ENCODE peak calls at places on chromosomes 12 and 14, in ten cellular contexts. One of them, this sample, is unnamed.

GRCh38 chr12:10251669-10252068 is 39.0 kb downstream of the GABARAPL1 start:
- DNase-seq in Daoy: no peak
- DNase-seq in activated T-cell treated with anti-CD3 and anti-CD28 coated beads, Interleukin-2, amount 50 U/mL, for 72 hours: no peak
- DNase-seq in naive thymus-derived CD8-positive, alpha-beta T cell: no peak
- DNase-seq in SHP77: no peak
- DNase-seq in lower lobe of right lung: no peak
- DNase-seq in T-helper 9 cell: no peak
- DNase-seq in left colon: no peak
- DNase-seq in uterus: no peak
- DNase-seq in GM06990: no peak
- DNase-seq in this sample: no peak

GRCh38 chr12:3607039-3607719 is 116.2 kb downstream of the PRMT8 start:
- DNase-seq in Daoy: no peak
- DNase-seq in activated T-cell treated with anti-CD3 and anti-CD28 coated beads, Interleukin-2, amount 50 U/mL, for 72 hours: no peak
- DNase-seq in naive thymus-derived CD8-positive, alpha-beta T cell: peak
- DNase-seq in SHP77: no peak
- DNase-seq in lower lobe of right lung: no peak
- DNase-seq in T-helper 9 cell: no peak
- DNase-seq in left colon: no peak
- DNase-seq in uterus: no peak
- DNase-seq in GM06990: no peak
- DNase-seq in this sample: no peak

GRCh38 chr12:88113871-88114270 is 28.0 kb downstream of the CEP290 start:
- DNase-seq in Daoy: peak
- DNase-seq in activated T-cell treated with anti-CD3 and anti-CD28 coated beads, Interleukin-2, amount 50 U/mL, for 72 hours: no peak
- DNase-seq in naive thymus-derived CD8-positive, alpha-beta T cell: no peak
- DNase-seq in SHP77: no peak
- DNase-seq in lower lobe of right lung: no peak
- DNase-seq in T-helper 9 cell: no peak
- DNase-seq in left colon: no peak
- DNase-seq in uterus: no peak
- DNase-seq in GM06990: no peak
- DNase-seq in this sample: no peak

GRCh38 chr12:15532364-15532977 is 210.2 kb downstream of the PTPRO start:
- DNase-seq in Daoy: peak
- DNase-seq in activated T-cell treated with anti-CD3 and anti-CD28 coated beads, Interleukin-2, amount 50 U/mL, for 72 hours: peak
- DNase-seq in naive thymus-derived CD8-positive, alpha-beta T cell: peak
- DNase-seq in SHP77: no peak
- DNase-seq in lower lobe of right lung: no peak
- DNase-seq in T-helper 9 cell: peak
- DNase-seq in left colon: no peak
- DNase-seq in uterus: no peak
- DNase-seq in GM06990: no peak
- DNase-seq in this sample: peak

GRCh38 chr12:5428332-5429221 is 3.3 kb upstream of the NTF3 start:
- DNase-seq in Daoy: peak
- DNase-seq in activated T-cell treated with anti-CD3 and anti-CD28 coated beads, Interleukin-2, amount 50 U/mL, for 72 hours: no peak
- DNase-seq in naive thymus-derived CD8-positive, alpha-beta T cell: no peak
- DNase-seq in SHP77: no peak
- DNase-seq in lower lobe of right lung: no peak
- DNase-seq in T-helper 9 cell: no peak
- DNase-seq in left colon: no peak
- DNase-seq in uterus: no peak
- DNase-seq in GM06990: no peak
- DNase-seq in this sample: no peak

GRCh38 chr14:48936881-48937280 is 649.3 kb downstream of the RPS29 start:
- DNase-seq in Daoy: no peak
- DNase-seq in activated T-cell treated with anti-CD3 and anti-CD28 coated beads, Interleukin-2, amount 50 U/mL, for 72 hours: no peak
- DNase-seq in naive thymus-derived CD8-positive, alpha-beta T cell: no peak
- DNase-seq in SHP77: no peak
- DNase-seq in lower lobe of right lung: no peak
- DNase-seq in T-helper 9 cell: no peak
- DNase-seq in left colon: no peak
- DNase-seq in uterus: no peak
- DNase-seq in GM06990: no peak
- DNase-seq in this sample: no peak

GRCh38 chr12:69653703-69654102 is 43.0 kb upstream of the LRRC10 start:
- DNase-seq in Daoy: no peak
- DNase-seq in activated T-cell treated with anti-CD3 and anti-CD28 coated beads, Interleukin-2, amount 50 U/mL, for 72 hours: no peak
- DNase-seq in naive thymus-derived CD8-positive, alpha-beta T cell: no peak
- DNase-seq in SHP77: no peak
- DNase-seq in lower lobe of right lung: no peak
- DNase-seq in T-helper 9 cell: no peak
- DNase-seq in left colon: no peak
- DNase-seq in uterus: no peak
- DNase-seq in GM06990: no peak
- DNase-seq in this sample: no peak

GRCh38 chr12:94718114-94718513 is 67.8 kb upstream of the TMCC3 start:
- DNase-seq in Daoy: peak
- DNase-seq in activated T-cell treated with anti-CD3 and anti-CD28 coated beads, Interleukin-2, amount 50 U/mL, for 72 hours: no peak
- DNase-seq in naive thymus-derived CD8-positive, alpha-beta T cell: no peak
- DNase-seq in SHP77: no peak
- DNase-seq in lower lobe of right lung: no peak
- DNase-seq in T-helper 9 cell: no peak
- DNase-seq in left colon: no peak
- DNase-seq in uterus: no peak
- DNase-seq in GM06990: no peak
- DNase-seq in this sample: no peak

GRCh38 chr14:70317969-70318634 is 41.4 kb downstream of the COX16 start:
- DNase-seq in Daoy: peak
- DNase-seq in activated T-cell treated with anti-CD3 and anti-CD28 coated beads, Interleukin-2, amount 50 U/mL, for 72 hours: peak
- DNase-seq in naive thymus-derived CD8-positive, alpha-beta T cell: no peak
- DNase-seq in SHP77: peak
- DNase-seq in lower lobe of right lung: no peak
- DNase-seq in T-helper 9 cell: no peak
- DNase-seq in left colon: peak
- DNase-seq in uterus: no peak
- DNase-seq in GM06990: no peak
- DNase-seq in this sample: peak

GRCh38 chr12:131674373-131674772 is 36.5 kb upstream of the SFSWAP start:
- DNase-seq in Daoy: peak
- DNase-seq in activated T-cell treated with anti-CD3 and anti-CD28 coated beads, Interleukin-2, amount 50 U/mL, for 72 hours: no peak
- DNase-seq in naive thymus-derived CD8-positive, alpha-beta T cell: no peak
- DNase-seq in SHP77: no peak
- DNase-seq in lower lobe of right lung: no peak
- DNase-seq in T-helper 9 cell: no peak
- DNase-seq in left colon: no peak
- DNase-seq in uterus: no peak
- DNase-seq in GM06990: no peak
- DNase-seq in this sample: no peak

GRCh38 chr12:57603758-57604453 is 718 bp upstream of the DTX3 start:
- DNase-seq in Daoy: peak
- DNase-seq in activated T-cell treated with anti-CD3 and anti-CD28 coated beads, Interleukin-2, amount 50 U/mL, for 72 hours: no peak
- DNase-seq in naive thymus-derived CD8-positive, alpha-beta T cell: no peak
- DNase-seq in SHP77: no peak
- DNase-seq in lower lobe of right lung: no peak
- DNase-seq in T-helper 9 cell: no peak
- DNase-seq in left colon: peak
- DNase-seq in uterus: peak
- DNase-seq in GM06990: no peak
- DNase-seq in this sample: no peak

GRCh38 chr14:93857081-93857480 is 68.8 kb upstream of the PRIMA1 start:
- DNase-seq in Daoy: no peak
- DNase-seq in activated T-cell treated with anti-CD3 and anti-CD28 coated beads, Interleukin-2, amount 50 U/mL, for 72 hours: no peak
- DNase-seq in naive thymus-derived CD8-positive, alpha-beta T cell: no peak
- DNase-seq in SHP77: no peak
- DNase-seq in lower lobe of right lung: no peak
- DNase-seq in T-helper 9 cell: no peak
- DNase-seq in left colon: no peak
- DNase-seq in uterus: no peak
- DNase-seq in GM06990: no peak
- DNase-seq in this sample: peak

GRCh38 chr12:124752437-124753229 is 111.0 kb downstream of the SCARB1 start:
- DNase-seq in Daoy: no peak
- DNase-seq in activated T-cell treated with anti-CD3 and anti-CD28 coated beads, Interleukin-2, amount 50 U/mL, for 72 hours: no peak
- DNase-seq in naive thymus-derived CD8-positive, alpha-beta T cell: no peak
- DNase-seq in SHP77: no peak
- DNase-seq in lower lobe of right lung: no peak
- DNase-seq in T-helper 9 cell: no peak
- DNase-seq in left colon: no peak
- DNase-seq in uterus: no peak
- DNase-seq in GM06990: no peak
- DNase-seq in this sample: peak

GRCh38 chr14:103541944-103542544 is 13.0 kb downstream of the TRMT61A start:
- DNase-seq in Daoy: no peak
- DNase-seq in activated T-cell treated with anti-CD3 and anti-CD28 coated beads, Interleukin-2, amount 50 U/mL, for 72 hours: no peak
- DNase-seq in naive thymus-derived CD8-positive, alpha-beta T cell: no peak
- DNase-seq in SHP77: no peak
- DNase-seq in lower lobe of right lung: peak
- DNase-seq in T-helper 9 cell: no peak
- DNase-seq in left colon: peak
- DNase-seq in uterus: no peak
- DNase-seq in GM06990: peak
- DNase-seq in this sample: no peak

GRCh38 chr14:97312910-97313309 is 515.7 kb downstream of the VRK1 start:
- DNase-seq in Daoy: no peak
- DNase-seq in activated T-cell treated with anti-CD3 and anti-CD28 coated beads, Interleukin-2, amount 50 U/mL, for 72 hours: no peak
- DNase-seq in naive thymus-derived CD8-positive, alpha-beta T cell: no peak
- DNase-seq in SHP77: no peak
- DNase-seq in lower lobe of right lung: no peak
- DNase-seq in T-helper 9 cell: no peak
- DNase-seq in left colon: no peak
- DNase-seq in uterus: no peak
- DNase-seq in GM06990: no peak
- DNase-seq in this sample: no peak

GRCh38 chr14:59389936-59390335 is 75.2 kb downstream of the GPR135 start:
- DNase-seq in Daoy: no peak
- DNase-seq in activated T-cell treated with anti-CD3 and anti-CD28 coated beads, Interleukin-2, amount 50 U/mL, for 72 hours: no peak
- DNase-seq in naive thymus-derived CD8-positive, alpha-beta T cell: no peak
- DNase-seq in SHP77: no peak
- DNase-seq in lower lobe of right lung: no peak
- DNase-seq in T-helper 9 cell: no peak
- DNase-seq in left colon: no peak
- DNase-seq in uterus: no peak
- DNase-seq in GM06990: no peak
- DNase-seq in this sample: no peak

GRCh38 chr12:51218607-51219161 is 822 bp upstream of the POU6F1 start:
- DNase-seq in Daoy: no peak
- DNase-seq in activated T-cell treated with anti-CD3 and anti-CD28 coated beads, Interleukin-2, amount 50 U/mL, for 72 hours: no peak
- DNase-seq in naive thymus-derived CD8-positive, alpha-beta T cell: no peak
- DNase-seq in SHP77: peak
- DNase-seq in lower lobe of right lung: peak
- DNase-seq in T-helper 9 cell: no peak
- DNase-seq in left colon: peak
- DNase-seq in uterus: peak
- DNase-seq in GM06990: no peak
- DNase-seq in this sample: peak

GRCh38 chr12:124636138-124636968 is 68.9 kb upstream of the NCOR2 start:
- DNase-seq in Daoy: peak
- DNase-seq in activated T-cell treated with anti-CD3 and anti-CD28 coated beads, Interleukin-2, amount 50 U/mL, for 72 hours: peak
- DNase-seq in naive thymus-derived CD8-positive, alpha-beta T cell: peak
- DNase-seq in SHP77: no peak
- DNase-seq in lower lobe of right lung: no peak
- DNase-seq in T-helper 9 cell: no peak
- DNase-seq in left colon: peak
- DNase-seq in uterus: peak
- DNase-seq in GM06990: no peak
- DNase-seq in this sample: peak

GRCh38 chr12:39297946-39298345 is 145.0 kb downstream of the KIF21A start:
- DNase-seq in Daoy: no peak
- DNase-seq in activated T-cell treated with anti-CD3 and anti-CD28 coated beads, Interleukin-2, amount 50 U/mL, for 72 hours: no peak
- DNase-seq in naive thymus-derived CD8-positive, alpha-beta T cell: no peak
- DNase-seq in SHP77: no peak
- DNase-seq in lower lobe of right lung: no peak
- DNase-seq in T-helper 9 cell: no peak
- DNase-seq in left colon: no peak
- DNase-seq in uterus: no peak
- DNase-seq in GM06990: no peak
- DNase-seq in this sample: no peak

GRCh38 chr12:132904718-132905328 is 17.4 kb upstream of the CHFR start:
- DNase-seq in Daoy: peak
- DNase-seq in activated T-cell treated with anti-CD3 and anti-CD28 coated beads, Interleukin-2, amount 50 U/mL, for 72 hours: peak
- DNase-seq in naive thymus-derived CD8-positive, alpha-beta T cell: peak
- DNase-seq in SHP77: no peak
- DNase-seq in lower lobe of right lung: peak
- DNase-seq in T-helper 9 cell: peak
- DNase-seq in left colon: peak
- DNase-seq in uterus: peak
- DNase-seq in GM06990: peak
- DNase-seq in this sample: no peak

GRCh38 chr12:126051611-126052107 is 986.4 kb downstream of the AACS start:
- DNase-seq in Daoy: peak
- DNase-seq in activated T-cell treated with anti-CD3 and anti-CD28 coated beads, Interleukin-2, amount 50 U/mL, for 72 hours: no peak
- DNase-seq in naive thymus-derived CD8-positive, alpha-beta T cell: no peak
- DNase-seq in SHP77: no peak
- DNase-seq in lower lobe of right lung: no peak
- DNase-seq in T-helper 9 cell: no peak
- DNase-seq in left colon: no peak
- DNase-seq in uterus: no peak
- DNase-seq in GM06990: no peak
- DNase-seq in this sample: no peak

GRCh38 chr14:98724734-98725133 is 547.3 kb downstream of the BCL11B start:
- DNase-seq in Daoy: no peak
- DNase-seq in activated T-cell treated with anti-CD3 and anti-CD28 coated beads, Interleukin-2, amount 50 U/mL, for 72 hours: no peak
- DNase-seq in naive thymus-derived CD8-positive, alpha-beta T cell: no peak
- DNase-seq in SHP77: no peak
- DNase-seq in lower lobe of right lung: no peak
- DNase-seq in T-helper 9 cell: no peak
- DNase-seq in left colon: no peak
- DNase-seq in uterus: no peak
- DNase-seq in GM06990: no peak
- DNase-seq in this sample: no peak

GRCh38 chr12:70660620-70661219 is 23.5 kb upstream of the PTPRB start:
- DNase-seq in Daoy: peak
- DNase-seq in activated T-cell treated with anti-CD3 and anti-CD28 coated beads, Interleukin-2, amount 50 U/mL, for 72 hours: no peak
- DNase-seq in naive thymus-derived CD8-positive, alpha-beta T cell: no peak
- DNase-seq in SHP77: no peak
- DNase-seq in lower lobe of right lung: no peak
- DNase-seq in T-helper 9 cell: no peak
- DNase-seq in left colon: no peak
- DNase-seq in uterus: no peak
- DNase-seq in GM06990: peak
- DNase-seq in this sample: no peak

GRCh38 chr12:120194534-120195395 is at the start of gene GCN1:
- DNase-seq in Daoy: peak
- DNase-seq in activated T-cell treated with anti-CD3 and anti-CD28 coated beads, Interleukin-2, amount 50 U/mL, for 72 hours: peak
- DNase-seq in naive thymus-derived CD8-positive, alpha-beta T cell: peak
- DNase-seq in SHP77: peak
- DNase-seq in lower lobe of right lung: peak
- DNase-seq in T-helper 9 cell: peak
- DNase-seq in left colon: peak
- DNase-seq in uterus: peak
- DNase-seq in GM06990: peak
- DNase-seq in this sample: no peak

GRCh38 chr14:31270196-31270772 is 62.7 kb upstream of the HECTD1 start:
- DNase-seq in Daoy: peak
- DNase-seq in activated T-cell treated with anti-CD3 and anti-CD28 coated beads, Interleukin-2, amount 50 U/mL, for 72 hours: peak
- DNase-seq in naive thymus-derived CD8-positive, alpha-beta T cell: no peak
- DNase-seq in SHP77: peak
- DNase-seq in lower lobe of right lung: peak
- DNase-seq in T-helper 9 cell: no peak
- DNase-seq in left colon: no peak
- DNase-seq in uterus: no peak
- DNase-seq in GM06990: no peak
- DNase-seq in this sample: no peak

GRCh38 chr12:47303207-47303606 is 223.4 kb upstream of the AMIGO2 start:
- DNase-seq in Daoy: no peak
- DNase-seq in activated T-cell treated with anti-CD3 and anti-CD28 coated beads, Interleukin-2, amount 50 U/mL, for 72 hours: no peak
- DNase-seq in naive thymus-derived CD8-positive, alpha-beta T cell: no peak
- DNase-seq in SHP77: no peak
- DNase-seq in lower lobe of right lung: no peak
- DNase-seq in T-helper 9 cell: no peak
- DNase-seq in left colon: no peak
- DNase-seq in uterus: no peak
- DNase-seq in GM06990: no peak
- DNase-seq in this sample: no peak

GRCh38 chr14:22533057-22533704 is 55.8 kb downstream of the DAD1 start:
- DNase-seq in Daoy: no peak
- DNase-seq in activated T-cell treated with anti-CD3 and anti-CD28 coated beads, Interleukin-2, amount 50 U/mL, for 72 hours: no peak
- DNase-seq in naive thymus-derived CD8-positive, alpha-beta T cell: no peak
- DNase-seq in SHP77: no peak
- DNase-seq in lower lobe of right lung: no peak
- DNase-seq in T-helper 9 cell: no peak
- DNase-seq in left colon: no peak
- DNase-seq in uterus: no peak
- DNase-seq in GM06990: no peak
- DNase-seq in this sample: no peak

GRCh38 chr14:23215421-23215820 is 22.3 kb upstream of the RNF212B start:
- DNase-seq in Daoy: no peak
- DNase-seq in activated T-cell treated with anti-CD3 and anti-CD28 coated beads, Interleukin-2, amount 50 U/mL, for 72 hours: no peak
- DNase-seq in naive thymus-derived CD8-positive, alpha-beta T cell: no peak
- DNase-seq in SHP77: no peak
- DNase-seq in lower lobe of right lung: no peak
- DNase-seq in T-helper 9 cell: no peak
- DNase-seq in left colon: no peak
- DNase-seq in uterus: no peak
- DNase-seq in GM06990: no peak
- DNase-seq in this sample: no peak